ENCODE peak calls at places on chromosomes 3 and 15, in four cellular contexts. One of them, this sample, is unnamed.

GRCh38 chr3:120153294-120153693 is 59.0 kb upstream of the GSK3B start:
- DNase-seq in NCI-H774: no peak
- DNase-seq in naive thymus-derived CD4-positive, alpha-beta T cell: no peak
- DNase-seq in brain microvascular endothelial cell: peak; percentile 50
- DNase-seq in this sample: no peak

GRCh38 chr15:57153140-57153539 is 223.2 kb upstream of the CGNL1 start:
- DNase-seq in NCI-H774: no peak
- DNase-seq in naive thymus-derived CD4-positive, alpha-beta T cell: no peak
- DNase-seq in brain microvascular endothelial cell: peak; percentile 56
- DNase-seq in this sample: no peak

GRCh38 chr3:48142316-48142870 is 45.8 kb downstream of the CDC25A start:
- DNase-seq in NCI-H774: no peak
- DNase-seq in naive thymus-derived CD4-positive, alpha-beta T cell: no peak
- DNase-seq in brain microvascular endothelial cell: no peak
- DNase-seq in this sample: peak; percentile 43

GRCh38 chr3:193933451-193933850 is 202.5 kb upstream of the HES1 start:
- DNase-seq in NCI-H774: no peak
- DNase-seq in naive thymus-derived CD4-positive, alpha-beta T cell: no peak
- DNase-seq in brain microvascular endothelial cell: no peak
- DNase-seq in this sample: no peak

GRCh38 chr3:59411694-59412093 is 361.9 kb upstream of the CFAP20DC start:
- DNase-seq in NCI-H774: no peak
- DNase-seq in naive thymus-derived CD4-positive, alpha-beta T cell: no peak
- DNase-seq in brain microvascular endothelial cell: no peak
- DNase-seq in this sample: no peak

GRCh38 chr15:58264068-58264971 is 126.1 kb downstream of the AQP9 start:
- DNase-seq in NCI-H774: no peak
- DNase-seq in naive thymus-derived CD4-positive, alpha-beta T cell: no peak
- DNase-seq in brain microvascular endothelial cell: no peak
- DNase-seq in this sample: no peak

GRCh38 chr15:25179673-25180511 is 225.1 kb downstream of the SNRPN start:
- DNase-seq in NCI-H774: no peak
- DNase-seq in naive thymus-derived CD4-positive, alpha-beta T cell: no peak
- DNase-seq in brain microvascular endothelial cell: no peak
- DNase-seq in this sample: no peak

GRCh38 chr15:39127151-39127815 is 453.6 kb upstream of the THBS1 start:
- DNase-seq in NCI-H774: no peak
- DNase-seq in naive thymus-derived CD4-positive, alpha-beta T cell: no peak
- DNase-seq in brain microvascular endothelial cell: no peak
- DNase-seq in this sample: no peak

GRCh38 chr3:36060950-36061349 is 319.4 kb upstream of the STAC start:
- DNase-seq in NCI-H774: no peak
- DNase-seq in naive thymus-derived CD4-positive, alpha-beta T cell: no peak
- DNase-seq in brain microvascular endothelial cell: no peak
- DNase-seq in this sample: peak; percentile 8

GRCh38 chr3:121072128-121072527 is 164.1 kb downstream of the STXBP5L start:
- DNase-seq in NCI-H774: no peak
- DNase-seq in naive thymus-derived CD4-positive, alpha-beta T cell: no peak
- DNase-seq in brain microvascular endothelial cell: no peak
- DNase-seq in this sample: peak; percentile 55

GRCh38 chr3:73542127-73542526 is 82.6 kb downstream of the PDZRN3 start:
- DNase-seq in NCI-H774: peak; percentile 74
- DNase-seq in naive thymus-derived CD4-positive, alpha-beta T cell: no peak
- DNase-seq in brain microvascular endothelial cell: no peak
- DNase-seq in this sample: peak; percentile 52

GRCh38 chr3:104396974-104397669 is 969.6 kb upstream of the ALCAM start:
- DNase-seq in NCI-H774: no peak
- DNase-seq in naive thymus-derived CD4-positive, alpha-beta T cell: no peak
- DNase-seq in brain microvascular endothelial cell: no peak
- DNase-seq in this sample: no peak

GRCh38 chr3:2375371-2375770 is 276.7 kb downstream of the CNTN4 start:
- DNase-seq in NCI-H774: no peak
- DNase-seq in naive thymus-derived CD4-positive, alpha-beta T cell: no peak
- DNase-seq in brain microvascular endothelial cell: no peak
- DNase-seq in this sample: no peak

GRCh38 chr15:95499397-95499796 is 831.1 kb upstream of the NR2F2 start:
- DNase-seq in NCI-H774: no peak
- DNase-seq in naive thymus-derived CD4-positive, alpha-beta T cell: no peak
- DNase-seq in brain microvascular endothelial cell: no peak
- DNase-seq in this sample: no peak

GRCh38 chr15:62809106-62809967 is 233.2 kb upstream of the TPM1 start:
- DNase-seq in NCI-H774: no peak
- DNase-seq in naive thymus-derived CD4-positive, alpha-beta T cell: no peak
- DNase-seq in brain microvascular endothelial cell: peak; percentile 31
- DNase-seq in this sample: no peak

This sample was measured in NCI-H1105 treated with DMSO at 0.1 percent for 48 hours.